ENCODE peak calls at places on chromosomes 3 and 15, in seven cellular contexts. R is CD8-positive, alpha-beta T cell; A is Peyer's patch; L is neuronal stem cell; S is hepatocyte; P is adrenal gland; O is right atrium auricular region. B is an unnamed sample.

GRCh38 chr3:89955141-89955540 is 847.7 kb downstream of the EPHA3 start:
- DNase-seq in R (no peak), A (no peak), L (no peak), S (no peak), P (no peak), O (no peak), B (no peak)

GRCh38 chr3:32239638-32240550 is 1.4 kb downstream of the CMTM8 start:
- DNase-seq in R (no peak), A (no peak), L (peak), S (peak), P (no peak), O (no peak), B (no peak)

GRCh38 chr3:38985581-38985980 is 66.2 kb downstream of the SCN11A start:
- DNase-seq in R (no peak), A (no peak), L (no peak), S (no peak), P (no peak), O (no peak), B (no peak)

GRCh38 chr3:47035645-47036044 is 56.2 kb downstream of the NBEAL2 start:
- DNase-seq in R (no peak), A (no peak), L (no peak), S (no peak), P (no peak), O (no peak), B (no peak)

GRCh38 chr15:87878161-87878560 is 378.4 kb downstream of the NTRK3 start:
- DNase-seq in R (no peak), A (no peak), L (no peak), S (no peak), P (no peak), O (no peak), B (no peak)

GRCh38 chr15:97654677-97655076 is 305.8 kb upstream of the ARRDC4 start:
- DNase-seq in R (no peak), A (no peak), L (no peak), S (no peak), P (no peak), O (no peak), B (no peak)

GRCh38 chr15:74307827-74308642 is 59.4 kb downstream of the CYP11A1 start:
- DNase-seq in R (no peak), A (no peak), L (no peak), S (peak), P (peak), O (peak), B (peak)

GRCh38 chr3:75144396-75144795 is 519.7 kb upstream of the FRG2C start:
- DNase-seq in R (no peak), A (no peak), L (no peak), S (peak), P (no peak), O (no peak), B (no peak)

GRCh38 chr15:72222433-72222832 is 8.6 kb downstream of the PKM start:
- DNase-seq in R (no peak), A (peak), L (no peak), S (no peak), P (peak), O (no peak), B (no peak)

GRCh38 chr3:43695863-43696262 is 5.1 kb downstream of the ABHD5 start:
- DNase-seq in R (no peak), A (no peak), L (no peak), S (no peak), P (no peak), O (no peak), B (no peak)

GRCh38 chr3:43704697-43705096 is 14.0 kb downstream of the ABHD5 start:
- DNase-seq in R (no peak), A (no peak), L (no peak), S (no peak), P (no peak), O (no peak), B (no peak)

GRCh38 chr3:43696881-43697280 is 6.1 kb downstream of the ABHD5 start:
- DNase-seq in R (no peak), A (no peak), L (no peak), S (no peak), P (no peak), O (no peak), B (no peak)

GRCh38 chr3:43695443-43695842 is 4.7 kb downstream of the ABHD5 start:
- DNase-seq in R (no peak), A (no peak), L (no peak), S (no peak), P (no peak), O (no peak), B (no peak)

GRCh38 chr3:43699864-43700263 is 9.1 kb downstream of the ABHD5 start:
- DNase-seq in R (no peak), A (no peak), L (no peak), S (no peak), P (no peak), O (no peak), B (no peak)
- H3K27ac ChIP-seq in R (no peak), A (no peak), L (no peak), S (no peak), P (no peak), O (no peak), B (no peak)

GRCh38 chr3:43289401-43289800 is 3.1 kb downstream of the SNRK start:
- DNase-seq in R (no peak), A (no peak), L (no peak), S (no peak), P (no peak), O (no peak), B (no peak)
- H3K27ac ChIP-seq in R (peak), A (peak), L (no peak), S (peak), P (no peak), O (peak), B (no peak)

GRCh38 chr3:100526613-100527346 is 34.4 kb downstream of the TMEM45A start:
- DNase-seq in R (no peak), A (no peak), L (no peak), S (no peak), P (no peak), O (no peak), B (no peak)
- H3K27ac ChIP-seq in R (no peak), A (no peak), L (no peak), S (peak), P (no peak), O (no peak), B (no peak)

GRCh38 chr3:23314981-23315805 is 112.1 kb downstream of the UBE2E2 start:
- DNase-seq in R (no peak), A (no peak), L (no peak), S (no peak), P (no peak), O (no peak), B (no peak)

GRCh38 chr3:23316924-23317323 is 113.8 kb downstream of the UBE2E2 start:
- DNase-seq in R (no peak), A (no peak), L (no peak), S (no peak), P (no peak), O (no peak), B (no peak)

GRCh38 chr3:23308986-23309625 is 106.0 kb downstream of the UBE2E2 start:
- DNase-seq in R (no peak), A (no peak), L (no peak), S (no peak), P (no peak), O (no peak), B (no peak)

GRCh38 chr3:23312866-23313265 is 109.7 kb downstream of the UBE2E2 start:
- DNase-seq in R (no peak), A (no peak), L (no peak), S (no peak), P (no peak), O (no peak), B (no peak)
- H3K27ac ChIP-seq in R (no peak), A (no peak), L (no peak), S (no peak), P (no peak), O (no peak), B (no peak)

DNA sequence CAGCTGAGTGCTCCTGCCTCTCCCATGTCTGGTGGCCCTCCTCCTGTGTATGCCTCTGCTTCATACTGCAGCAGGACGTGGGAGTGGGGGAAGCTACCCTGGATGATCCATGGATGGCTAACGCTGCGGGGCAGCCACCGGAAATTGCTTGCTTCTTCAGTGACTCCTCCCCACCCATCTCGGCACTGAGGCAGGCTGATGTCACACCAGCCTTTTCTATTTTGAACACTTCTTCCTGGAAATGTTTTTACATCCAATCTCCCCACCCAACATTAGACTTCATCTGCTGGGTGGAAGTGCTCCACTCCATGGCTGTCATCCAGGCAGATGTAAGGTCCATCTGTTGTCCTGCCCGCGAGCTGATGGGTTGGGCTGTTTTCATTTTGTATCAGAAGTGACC is 58.9 kb upstream of the MUC13 start:
- DNase-seq in R (no peak), A (no peak), L (no peak), S (no peak), P (no peak), O (peak), B (no peak)
- H3K27ac ChIP-seq in R (no peak), A (peak), L (no peak), S (no peak), P (no peak), O (peak), B (no peak)

GRCh38 chr15:53786421-53786820 is 27.0 kb upstream of the WDR72 start:
- DNase-seq in R (no peak), A (no peak), L (no peak), S (peak), P (no peak), O (no peak), B (no peak)

GRCh38 chr15:53791616-53792015 is 32.2 kb upstream of the WDR72 start:
- DNase-seq in R (no peak), A (no peak), L (no peak), S (no peak), P (no peak), O (no peak), B (no peak)

GRCh38 chr15:53787349-53787748 is 27.9 kb upstream of the WDR72 start:
- DNase-seq in R (no peak), A (no peak), L (no peak), S (no peak), P (no peak), O (no peak), B (no peak)

GRCh38 chr15:53789654-53790053 is 30.2 kb upstream of the WDR72 start:
- DNase-seq in R (no peak), A (no peak), L (no peak), S (no peak), P (no peak), O (no peak), B (no peak)
- H3K27ac ChIP-seq in R (no peak), A (no peak), L (no peak), S (no peak), P (no peak), O (no peak), B (no peak)

GRCh38 chr3:53158700-53159414 is 2.2 kb upstream of the PRKCD start:
- DNase-seq in R (no peak), A (no peak), L (no peak), S (no peak), P (no peak), O (no peak), B (no peak)
- H3K27ac ChIP-seq in R (no peak), A (peak), L (no peak), S (peak), P (no peak), O (no peak), B (no peak)

B was measured in substantia nigra.